ENCODE peak calls at places on chromosomes 5 and 9, in seven cellular contexts. X, I, G, V, J, U and A are unnamed samples.
A peak's percentile ranks its signal among the peaks of the same experiment; 100 is the strongest.

GRCh38 chr5:34652916-34653315 is 3.2 kb upstream of the RAI14 start:
- DNase-seq in I (no peak), X (no peak), G (no peak), J (peak; percentile 76), U (peak; percentile 81), V (no peak), A (peak; percentile 58)

GRCh38 chr5:139631520-139632165 is 16.5 kb upstream of the CXXC5 start:
- DNase-seq in I (peak; percentile 18), V (no peak), G (no peak), U (no peak), J (no peak), X (no peak), A (peak; percentile 89)

GRCh38 chr5:29213475-29213874 is 1980.0 kb upstream of the CDH6 start:
- DNase-seq in V (no peak), I (no peak), G (no peak), X (no peak), J (no peak), U (no peak), A (no peak)

GRCh38 chr9:109108318-109108717 is 11.4 kb downstream of the TMEM245 start:
- DNase-seq in U (peak; percentile 81), G (no peak), X (no peak), I (no peak), V (peak; percentile 11), J (peak; percentile 70), A (peak; percentile 56)

GRCh38 chr5:159451197-159452052 is 121.1 kb upstream of the IL12B start:
- DNase-seq in G (no peak), U (peak; percentile 97), J (peak; percentile 97), V (no peak), I (no peak), X (no peak), A (peak; percentile 97)

GRCh38 chr5:149543361-149544198 is 7.7 kb downstream of the CSNK1A1 start:
- DNase-seq in J (no peak), X (no peak), U (no peak), G (no peak), I (no peak), V (no peak), A (peak; percentile 76)

GRCh38 chr5:154159343-154159742 is 31.2 kb upstream of the GALNT10 start:
- DNase-seq in I (no peak), U (peak; percentile 39), X (no peak), V (no peak), J (peak; percentile 36), G (no peak), A (peak; percentile 27)

GRCh38 chr9:124145903-124146575 is 111.7 kb upstream of the NEK6 start:
- DNase-seq in I (no peak), G (no peak), V (no peak), X (no peak), U (peak; percentile 30), J (no peak), A (peak; percentile 21)

GRCh38 chr9:131398204-131398603 is 4.3 kb downstream of the PRRC2B start:
- DNase-seq in J (peak; percentile 64), I (no peak), V (no peak), X (no peak), U (no peak), G (no peak), A (no peak)

GRCh38 chr9:107751522-107752235 is 262.1 kb upstream of the KLF4 start:
- DNase-seq in U (peak; percentile 77), I (no peak), J (peak; percentile 47), G (no peak), X (no peak), V (no peak), A (peak; percentile 39)

GRCh38 chr9:63859475-63860215 is 1425.4 kb downstream of the FOXD4L5 start:
- DNase-seq in X (peak; percentile 73), U (no peak), G (peak; percentile 33), J (no peak), I (no peak), V (no peak), A (peak; percentile 46)

GRCh38 chr9:16030513-16031185 is 477.8 kb downstream of the CCDC171 start:
- DNase-seq in V (no peak), G (no peak), J (peak; percentile 99), I (no peak), U (peak; percentile 96), X (no peak), A (peak; percentile 86)

GRCh38 chr5:130333089-130333488 is 428.8 kb downstream of the CHSY3 start:
- DNase-seq in X (no peak), J (peak; percentile 74), U (peak; percentile 78), V (no peak), I (no peak), G (no peak), A (peak; percentile 81)

GRCh38 chr9:112180387-112180881 is 5.3 kb upstream of the SUSD1 start:
- DNase-seq in G (no peak), X (no peak), I (no peak), V (no peak), U (no peak), J (peak; percentile 62), A (peak; percentile 30)

GRCh38 chr9:107404086-107404590 is 85.4 kb downstream of the KLF4 start:
- DNase-seq in I (no peak), U (no peak), X (no peak), V (no peak), G (no peak), J (no peak), A (no peak)

GRCh38 chr5:75677607-75678006 is 39.6 kb downstream of the POC5 start:
- DNase-seq in G (no peak), J (no peak), V (no peak), X (no peak), I (no peak), U (peak; percentile 58), A (peak; percentile 71)

GRCh38 chr9:98357921-98358535 is 102.6 kb upstream of the TBC1D2 start:
- DNase-seq in G (no peak), I (no peak), V (no peak), J (peak; percentile 43), U (peak; percentile 63), X (no peak), A (peak; percentile 44)

GRCh38 chr9:32875242-32875641 is 91.9 kb downstream of the TMEM215 start:
- DNase-seq in J (no peak), U (no peak), V (no peak), I (no peak), G (no peak), X (no peak), A (no peak)

GRCh38 chr9:35996358-35996970 is 38.5 kb upstream of the OR2S2 start:
- DNase-seq in G (peak; percentile 22), X (no peak), U (peak; percentile 51), I (no peak), V (no peak), J (peak; percentile 61), A (peak; percentile 79)

GRCh38 chr9:132768932-132769894 is 98.9 kb downstream of the GTF3C4 start:
- DNase-seq in V (peak; percentile 80), G (peak; percentile 29), J (peak; percentile 46), X (peak; percentile 25), I (peak; percentile 81), U (peak; percentile 54), A (peak; percentile 58)

GRCh38 chr5:93273176-93273575 is 307.8 kb downstream of the NR2F1-AS1 start:
- DNase-seq in U (peak; percentile 90), V (no peak), I (no peak), J (peak; percentile 87), X (no peak), G (no peak), A (peak; percentile 96)

GRCh38 chr5:101678494-101679193 is 617.4 kb downstream of the SLCO4C1 start:
- DNase-seq in X (no peak), J (peak; percentile 37), I (no peak), U (peak; percentile 38), V (peak; percentile 72), G (peak; percentile 17), A (peak; percentile 32)

GRCh38 chr5:179827684-179828083 is 7.0 kb downstream of the SQSTM1 start:
- DNase-seq in J (no peak), G (no peak), X (no peak), V (no peak), I (no peak), U (peak; percentile 69), A (peak; percentile 78)

GRCh38 chr9:137423810-137424291 is 658 bp downstream of the NOXA1 start:
- DNase-seq in U (no peak), J (no peak), I (no peak), G (peak; percentile 24), X (peak; percentile 89), V (peak; percentile 67), A (no peak)

GRCh38 chr9:91486699-91487497 is 63.3 kb upstream of the NFIL3 start:
- DNase-seq in J (peak; percentile 88), U (peak; percentile 21), I (no peak), X (no peak), G (no peak), V (no peak), A (peak; percentile 60)

GRCh38 chr5:38450627-38451371 is 105.6 kb downstream of the LIFR start:
- DNase-seq in V (no peak), J (no peak), I (no peak), U (no peak), X (no peak), G (no peak), A (no peak)

GRCh38 chr9:88370346-88370745 is 17.9 kb upstream of the SPIN1 start:
- DNase-seq in I (no peak), V (peak; percentile 57), J (no peak), G (no peak), U (no peak), X (no peak), A (peak; percentile 37)

GRCh38 chr9:5193345-5193744 is 7.9 kb upstream of the INSL6 start:
- DNase-seq in V (no peak), X (no peak), U (no peak), I (no peak), G (no peak), J (no peak), A (no peak)

GRCh38 chr9:136882109-136882946 is 4.0 kb upstream of the TRAF2 start:
- DNase-seq in I (no peak), G (no peak), V (peak; percentile 52), U (peak; percentile 89), X (no peak), J (peak; percentile 67), A (peak; percentile 53)